ENCODE peak calls at places on chromosomes 2 and 18, in five cellular contexts. B is GM23338; N is WTC11; M is AG10803; Z is CD4-positive, alpha-beta T cell. L is an unnamed sample.
A peak's percentile ranks its signal among the peaks of the same experiment; 100 is the strongest.

GRCh38 chr18:76752400-76752799 is 70.0 kb upstream of the ZNF236 start:
- DNase-seq in N (no peak), Z (no peak), M (no peak), B (no peak), L (no peak)

GRCh38 chr18:5503740-5504139 is 40.1 kb downstream of the EPB41L3 start:
- DNase-seq in N (no peak), B (no peak), M (peak; percentile 34), Z (no peak), L (no peak)

GRCh38 chr18:30971338-30971956 is 71.1 kb downstream of the DSC3 start:
- DNase-seq in M (peak; percentile 26), Z (no peak), B (peak; percentile 65), N (no peak), L (peak; percentile 32)

GRCh38 chr2:32715981-32716380 is 88.1 kb downstream of the TTC27 start:
- DNase-seq in M (peak; percentile 29), Z (no peak), N (no peak), B (no peak), L (no peak)

GRCh38 chr2:30037016-30037415 is 109.8 kb upstream of the YPEL5 start:
- DNase-seq in Z (no peak), M (no peak), B (no peak), N (no peak), L (no peak)

GRCh38 chr18:65983750-65984149 is 232.9 kb downstream of the CDH7 start:
- DNase-seq in B (peak; percentile 16), N (no peak), M (no peak), Z (no peak), L (no peak)

GRCh38 chr2:174778479-174778962 is 14.2 kb upstream of the CHRNA1 start:
- DNase-seq in M (peak; percentile 100), Z (peak; percentile 60), N (no peak), B (no peak), L (peak; percentile 71)

GRCh38 chr2:71882236-71882946 is 265.3 kb downstream of the CYP26B1 start:
- DNase-seq in M (no peak), N (no peak), Z (no peak), B (no peak), L (no peak)

GRCh38 chr18:46536215-46536874 is 120.7 kb downstream of the LOXHD1 start:
- DNase-seq in N (no peak), M (no peak), Z (no peak), B (no peak), L (no peak)

GRCh38 chr2:235472443-235472842 is 21.4 kb upstream of the AGAP1 start:
- DNase-seq in N (no peak), M (no peak), B (no peak), Z (no peak), L (no peak)

GRCh38 chr2:225582355-225583116 is 183.0 kb downstream of the NYAP2 start:
- DNase-seq in M (no peak), Z (no peak), B (no peak), N (no peak), L (no peak)

GRCh38 chr2:147076634-147077033 is 768.2 kb upstream of the ACVR2A start:
- DNase-seq in M (peak; percentile 69), B (no peak), N (no peak), Z (no peak), L (no peak)

GRCh38 chr2:102070058-102070642 is 72.4 kb upstream of the IL1R1 start:
- DNase-seq in B (no peak), M (peak; percentile 89), N (no peak), Z (no peak), L (no peak)

GRCh38 chr2:167240671-167241070 is 352.4 kb downstream of the XIRP2 start:
- DNase-seq in M (no peak), Z (no peak), B (no peak), N (no peak), L (no peak)

GRCh38 chr18:5951515-5952081 is 56.3 kb upstream of the TMEM200C start:
- DNase-seq in B (no peak), N (no peak), M (no peak), Z (no peak), L (no peak)

GRCh38 chr18:62033207-62033606 is 140.4 kb upstream of the RNF152 start:
- DNase-seq in Z (no peak), M (no peak), B (no peak), N (no peak), L (no peak)

GRCh38 chr18:35728676-35729075 is 147.1 kb downstream of the GALNT1 start:
- DNase-seq in M (no peak), N (no peak), B (no peak), Z (no peak), L (no peak)

GRCh38 chr2:224492531-224492930 is 90.6 kb upstream of the FAM124B start:
- DNase-seq in B (no peak), Z (no peak), M (no peak), N (no peak), L (no peak)

GRCh38 chr2:9897331-9897737 is 54.1 kb downstream of the TAF1B start:
- DNase-seq in N (no peak), B (no peak), M (peak; percentile 93), Z (no peak), L (no peak)

GRCh38 chr2:120499784-120500495 is 154.0 kb downstream of the INHBB start:
- DNase-seq in M (no peak), Z (no peak), N (no peak), B (no peak), L (no peak)

GRCh38 chr18:45355944-45356520 is 259.2 kb upstream of the SLC14A2 start:
- DNase-seq in Z (no peak), M (no peak), B (no peak), N (no peak), L (no peak)
- TF ChIP-seq CTCF in Z (no peak), M (no peak), B (no peak), N (no peak), L (no peak)

GRCh38 chr2:86807462-86808275 is 17.0 kb upstream of the CD8A start:
- DNase-seq in B (peak; percentile 82), M (no peak), N (peak; percentile 66), Z (no peak), L (peak; percentile 68)
- TF ChIP-seq CTCF in B (no peak), M (no peak), N (no peak), Z (no peak), L (no peak)

GRCh38 chr2:191759650-191760049 is 81.7 kb downstream of the NABP1 start:
- DNase-seq in M (no peak), N (no peak), Z (no peak), B (no peak), L (no peak)

GRCh38 chr2:191759200-191759507 is 81.2 kb downstream of the NABP1 start:
- DNase-seq in B (no peak), Z (no peak), N (no peak), M (no peak), L (no peak)

GRCh38 chr2:191756753-191757152 is 78.8 kb downstream of the NABP1 start:
- DNase-seq in Z (no peak), B (no peak), N (no peak), M (no peak), L (no peak)

GRCh38 chr2:191757256-191757655 is 79.3 kb downstream of the NABP1 start:
- DNase-seq in Z (no peak), N (no peak), B (no peak), M (no peak), L (no peak)

DNA sequence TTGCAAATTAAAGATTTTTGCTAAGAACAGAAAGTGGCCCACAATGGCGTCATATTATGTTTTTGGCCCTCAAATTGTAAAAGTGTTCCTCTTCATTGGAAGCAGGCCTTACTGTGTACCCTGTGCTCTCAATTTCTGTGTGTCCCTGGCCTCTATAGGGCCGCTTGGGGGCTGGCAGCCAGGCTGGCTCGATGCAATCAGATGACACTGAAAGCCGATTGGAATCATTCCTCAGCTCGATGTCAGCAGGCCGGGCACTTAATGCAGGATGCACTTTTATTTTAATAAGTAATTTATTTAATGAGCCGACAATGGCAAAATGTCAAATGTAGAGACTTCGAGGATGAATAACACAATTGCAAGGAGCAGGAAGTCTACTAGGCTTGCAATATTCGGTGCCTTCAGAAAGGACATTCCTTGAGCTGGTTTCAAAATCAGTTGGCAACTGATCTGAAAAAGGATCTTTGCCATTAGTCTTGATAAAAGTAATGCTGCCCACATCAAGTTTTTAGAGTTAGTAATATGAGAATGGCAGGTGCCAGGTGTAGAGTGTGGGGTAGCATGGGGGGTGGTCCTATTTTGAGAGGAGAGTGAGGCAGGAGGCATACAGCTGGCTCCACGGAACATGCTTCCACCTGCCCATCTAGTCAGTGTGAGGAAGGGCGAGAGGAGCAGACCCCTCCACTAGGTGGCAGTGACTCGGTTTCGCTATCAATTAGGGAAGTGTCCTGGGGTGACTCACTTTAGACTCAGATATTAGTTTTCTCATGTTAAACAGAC is 80.7 kb downstream of the NABP1 start:
- DNase-seq in B (peak; percentile 82), Z (peak; percentile 26), N (peak; percentile 66), M (peak; percentile 18), L (peak; percentile 80)
- TF ChIP-seq CTCF in B (peak; percentile 77), Z (peak; percentile 68), N (peak; percentile 57), M (peak; percentile 44), L (peak; percentile 55)

DNA sequence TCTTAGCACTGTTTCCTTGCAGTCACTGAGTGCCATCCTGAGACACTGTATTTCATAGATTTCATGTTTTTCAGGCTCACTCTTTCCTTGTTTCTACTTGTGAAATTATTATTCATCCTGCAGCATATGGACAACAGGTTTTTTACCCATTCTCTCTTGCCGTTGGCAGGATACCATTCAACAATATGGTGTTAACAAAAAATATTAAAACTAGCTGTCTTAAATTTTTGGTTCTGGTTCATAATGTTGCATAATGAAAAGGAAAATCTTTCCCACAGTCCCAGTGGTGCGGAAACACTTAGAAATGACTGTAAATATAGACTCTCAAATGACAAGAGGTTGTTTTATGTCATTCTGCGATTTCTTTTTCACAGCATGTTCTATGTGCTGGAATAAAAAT is 23.1 kb upstream of the ATG16L1 start:
- DNase-seq in B (no peak), Z (no peak), M (peak; percentile 55), N (no peak), L (no peak)
- TF ChIP-seq CTCF in B (no peak), Z (no peak), M (no peak), N (no peak), L (no peak)

GRCh38 chr18:26549486-26550435 is 1.4 kb upstream of the KCTD1 start:
- DNase-seq in B (peak; percentile 71), N (peak; percentile 59), M (peak; percentile 62), Z (no peak), L (peak; percentile 54)

GRCh38 chr18:26551217-26551708 is 2.9 kb upstream of the KCTD1 start:
- DNase-seq in N (no peak), B (no peak), M (no peak), Z (no peak), L (no peak)

GRCh38 chr18:26555804-26556553 is 7.6 kb upstream of the KCTD1 start:
- DNase-seq in N (no peak), M (no peak), Z (no peak), B (no peak), L (no peak)

GRCh38 chr18:26556573-26556972 is 8.2 kb upstream of the KCTD1 start:
- DNase-seq in M (peak; percentile 56), N (no peak), B (no peak), Z (no peak), L (no peak)

GRCh38 chr18:26553943-26554342 is 5.6 kb upstream of the KCTD1 start:
- DNase-seq in B (no peak), Z (no peak), N (no peak), M (no peak), L (no peak)
- TF ChIP-seq CTCF in B (no peak), Z (no peak), N (no peak), M (no peak), L (no peak)

L was measured in GM13976.